ENCODE peak calls at places on chromosomes 11 and 22, in eight cellular contexts. R, I, W, D, V, H, E and Y are unnamed samples.

GRCh38 chr22:50733521-50734342 is 4.3 kb upstream of the ACR start:
- DNase-seq in H (no peak), R (peak; percentile 16), I (peak; percentile 19), W (peak; percentile 57), E (peak; percentile 17), D (peak; percentile 46), V (peak; percentile 52), Y (no peak)

GRCh38 chr22:40654522-40655167 is 18.1 kb upstream of the MRTFA start:
- DNase-seq in R (peak; percentile 74), E (no peak), W (peak; percentile 87), D (no peak), I (no peak), V (peak; percentile 76), H (no peak), Y (no peak)

GRCh38 chr22:48192920-48193319 is 1430.5 kb downstream of the TBC1D22A start:
- DNase-seq in H (peak; percentile 18), D (no peak), E (no peak), V (no peak), W (no peak), I (no peak), R (no peak), Y (no peak)

GRCh38 chr11:61731211-61731955 is 21.1 kb upstream of the MYRF start:
- DNase-seq in R (no peak), V (no peak), H (no peak), D (no peak), E (no peak), W (no peak), I (no peak), Y (no peak)

GRCh38 chr11:43316451-43316850 is 4.7 kb downstream of the API5 start:
- DNase-seq in W (no peak), V (no peak), I (no peak), E (no peak), H (no peak), R (no peak), D (no peak), Y (no peak)

GRCh38 chr11:43943357-43943930 is 1.0 kb downstream of the C11orf96 start:
- DNase-seq in V (no peak), I (no peak), H (no peak), W (no peak), D (peak; percentile 64), R (no peak), E (peak; percentile 53), Y (no peak)

GRCh38 chr11:57641011-57641410 is 8.7 kb downstream of the YPEL4 start:
- DNase-seq in H (peak; percentile 24), D (no peak), E (peak; percentile 70), V (peak; percentile 68), W (no peak), R (no peak), I (no peak), Y (no peak)

GRCh38 chr11:65578134-65578533 is 2.3 kb downstream of the EHBP1L1 start:
- DNase-seq in D (no peak), R (no peak), V (peak; percentile 61), I (no peak), W (no peak), E (no peak), H (no peak), Y (no peak)

GRCh38 chr22:23219787-23220484 is 39.6 kb downstream of the BCR start:
- DNase-seq in D (peak; percentile 59), E (no peak), R (no peak), W (peak; percentile 44), V (no peak), I (peak; percentile 77), H (peak; percentile 91), Y (peak; percentile 48)

GRCh38 chr11:74024630-74025029 is 15.7 kb upstream of the UCP3 start:
- DNase-seq in R (no peak), D (no peak), E (no peak), H (no peak), V (peak; percentile 86), I (peak; percentile 54), W (peak; percentile 95), Y (no peak)

GRCh38 chr11:494761-495536 is 12.1 kb downstream of the RNH1 start:
- DNase-seq in H (no peak), D (no peak), E (no peak), R (no peak), V (no peak), W (no peak), I (no peak), Y (no peak)
- H3K4me1 ChIP-seq in H (peaks cover 15% of the 10 kb centered on the region), D (no peaks in the 10 kb centered on the region), E (no peaks in the 10 kb centered on the region), R (peaks cover 26% of the 10 kb centered on the region), V (no peaks in the 10 kb centered on the region), W (no peaks in the 10 kb centered on the region), I (no peaks in the 10 kb centered on the region), Y (no peaks in the 10 kb centered on the region)

DNA sequence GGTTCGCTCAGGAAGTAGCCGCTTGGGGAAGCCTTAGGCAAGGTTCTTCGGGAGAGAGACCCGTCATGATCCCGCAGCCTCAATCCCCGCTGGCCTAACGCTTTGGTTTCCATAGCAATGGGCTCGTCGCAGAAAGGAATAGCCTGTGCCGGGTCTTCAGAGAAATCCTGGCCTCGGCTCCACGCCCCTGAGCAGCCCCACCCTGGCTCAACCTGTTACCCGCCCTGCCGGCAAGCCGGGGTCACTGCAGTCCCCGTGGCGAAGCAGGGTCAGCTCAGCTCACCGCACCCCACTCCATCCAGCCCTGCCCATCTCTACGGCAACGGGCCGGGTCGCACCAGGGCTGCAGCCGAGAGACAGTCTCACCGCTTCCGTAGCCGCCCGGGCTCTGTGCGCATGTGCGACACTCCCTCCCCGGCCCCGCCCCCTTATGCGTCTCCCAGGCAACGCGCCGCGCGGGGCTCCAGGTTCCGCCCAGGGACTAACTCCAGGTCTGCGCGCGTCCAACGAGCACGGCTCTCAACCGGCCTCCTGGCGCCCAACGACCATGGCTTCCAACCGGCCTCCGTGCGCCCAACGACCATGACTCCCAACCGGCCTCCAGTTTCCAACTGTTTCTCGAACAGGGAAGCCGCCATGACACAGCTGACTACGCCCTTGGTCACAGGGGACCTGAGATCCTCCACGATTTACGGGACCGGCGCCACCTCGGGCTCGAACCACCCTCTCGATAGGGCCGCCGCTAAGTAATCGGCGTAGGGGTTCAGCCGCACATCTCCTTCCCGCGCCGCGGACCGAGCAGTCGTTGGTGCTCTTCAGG is at the start of gene DUSP18:
- DNase-seq in I (peak; percentile 97), E (peak; percentile 97), R (peak; percentile 94), D (peak; percentile 100), H (peak; percentile 87), W (peak; percentile 88), V (peak; percentile 96), Y (peak; percentile 95)
- TF ChIP-seq CTCF in I (peak; percentile 72), E (peak; percentile 57), R (peak; percentile 27), D (no peak), H (no peak), W (peak; percentile 37), V (peak; percentile 21), Y (no peak)

DNA sequence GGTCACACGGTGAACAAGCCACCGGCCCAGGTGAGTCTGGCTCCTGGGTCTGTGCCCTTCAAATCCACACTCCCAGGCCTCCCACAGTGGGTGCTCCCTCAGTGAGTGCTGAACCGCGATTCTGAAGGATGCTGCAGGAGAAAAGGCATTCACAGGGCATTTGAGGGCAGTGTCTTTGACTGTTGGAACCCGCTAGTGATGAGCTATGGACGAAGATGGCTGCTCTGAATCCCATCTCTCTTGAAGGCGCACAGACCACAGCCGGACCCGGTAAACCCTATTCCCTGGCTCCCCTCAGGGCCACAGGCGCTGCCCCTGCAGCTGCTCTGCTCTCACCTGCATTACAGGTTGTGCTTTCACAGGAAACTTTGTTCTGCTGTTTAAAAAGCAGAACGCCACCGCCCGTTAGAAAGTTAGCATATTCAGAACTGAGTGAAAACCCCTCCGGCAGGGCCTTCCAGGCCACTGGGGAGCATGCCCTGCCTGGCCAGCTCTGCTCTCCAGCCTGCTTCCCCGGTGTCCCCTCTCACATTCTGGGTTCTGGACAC is 3.2 kb downstream of the LRRC32 start:
- DNase-seq in E (no peak), R (no peak), I (no peak), D (peak; percentile 43), V (peak; percentile 57), H (peak; percentile 72), W (no peak), Y (no peak)
- H3K4me1 ChIP-seq in E (peaks cover 10% of the 10 kb centered on the region), R (peaks cover 59% of the 10 kb centered on the region), I (peaks cover 55% of the 10 kb centered on the region), D (no peaks in the 10 kb centered on the region), V (peaks cover 24% of the 10 kb centered on the region), H (peaks cover 74% of the 10 kb centered on the region), W (peaks cover 6% of the 10 kb centered on the region), Y (peaks cover 34% of the 10 kb centered on the region)

GRCh38 chr11:64304316-64305072 is 830 bp upstream of the ESRRA start:
- DNase-seq in H (peak; percentile 95), E (peak; percentile 96), D (peak; percentile 98), V (peak; percentile 97), W (peak; percentile 90), R (peak; percentile 93), I (peak; percentile 97), Y (peak; percentile 97)
- TF ChIP-seq CTCF in H (peak; percentile 98), E (peak; percentile 96), D (peak; percentile 85), V (peak; percentile 96), W (peak; percentile 84), R (peak; percentile 85), I (peak; percentile 94), Y (peak; percentile 90)